ENCODE peak calls at places on chromosomes 16 and 17, in seven cellular contexts. D is cortex of kidney, J is cardiac fibroblast, X is HFF-Myc, R is Right ventricle myocardium superior, B is cerebellar cortex, F is GM04504. K is an unnamed sample.

GRCh38 chr16:970379-970765 is 412 bp downstream of the LMF1 start:
- DNase-seq in D (no peak), R (no peak), B (no peak), F (no peak), X (no peak), J (no peak), K (no peak)

GRCh38 chr17:17694229-17695081 is 13.2 kb downstream of the RAI1 start:
- DNase-seq in X (no peak), D (peak; percentile 20), B (peak; percentile 70), J (peak; percentile 70), R (peak; percentile 88), F (no peak), K (no peak)

GRCh38 chr17:78343433-78344201 is 16.3 kb downstream of the SOCS3 start:
- DNase-seq in R (no peak), X (no peak), B (no peak), J (no peak), F (no peak), D (no peak), K (no peak)

GRCh38 chr17:16425698-16426659 is 10.6 kb downstream of the TRPV2 start:
- DNase-seq in B (no peak), J (no peak), D (no peak), R (no peak), X (no peak), F (no peak), K (no peak)

GRCh38 chr17:44970136-44970737 is 2.1 kb upstream of the C1QL1 start:
- DNase-seq in F (no peak), B (peak; percentile 67), J (peak; percentile 40), D (no peak), X (no peak), R (peak; percentile 59), K (no peak)

GRCh38 chr16:57084996-57085395 is 7.4 kb upstream of the CPNE2 start:
- DNase-seq in B (no peak), F (no peak), D (no peak), R (no peak), X (no peak), J (no peak), K (no peak)

GRCh38 chr17:82536220-82537201 is 17.0 kb downstream of the FOXK2 start:
- DNase-seq in X (no peak), D (no peak), F (peak; percentile 68), B (no peak), J (peak; percentile 87), R (peak; percentile 56), K (no peak)

GRCh38 chr16:89567656-89568594 is 7.4 kb downstream of the RPL13 start:
- DNase-seq in R (no peak), F (no peak), B (no peak), D (no peak), J (no peak), X (no peak), K (no peak)

GRCh38 chr17:9187828-9188227 is 166.5 kb downstream of the NTN1 start:
- DNase-seq in R (no peak), B (no peak), X (no peak), D (no peak), F (no peak), J (no peak), K (no peak)

GRCh38 chr16:17173134-17173729 is 297.5 kb downstream of the XYLT1 start:
- DNase-seq in F (peak; percentile 17), X (no peak), B (no peak), R (peak; percentile 69), J (peak; percentile 47), D (no peak), K (no peak)

GRCh38 chr17:60554377-60554788 is 28.3 kb upstream of the APPBP2 start:
- DNase-seq in F (peak; percentile 78), X (peak; percentile 60), B (no peak), R (no peak), J (peak; percentile 98), D (no peak), K (no peak)

GRCh38 chr16:11211977-11212818 is 43.8 kb downstream of the SOCS1 start:
- DNase-seq in R (no peak), J (peak; percentile 53), D (no peak), F (no peak), B (no peak), X (no peak), K (no peak)

K was measured in NCI-H1436 treated with DMSO at 0.1 percent for 48 hours.